ENCODE peak calls at places on chromosome 12, in four cellular contexts. D is pancreas, J is vagina, A is cardiac fibroblast. T is an unnamed sample.
A peak's percentile ranks its signal among the peaks of the same experiment; 100 is the strongest.

GRCh38 chr12:13390381-13390856 is 193.9 kb downstream of the EMP1 start:
- DNase-seq in A (peak; percentile 58), J (peak; percentile 85), D (peak; percentile 94), T (no peak)

GRCh38 chr12:14960548-14961465 is 594 bp downstream of the ARHGDIB start:
- DNase-seq in A (peak; percentile 75), D (no peak), J (no peak), T (peak; percentile 24)

GRCh38 chr12:20474443-20474842 is 106.1 kb downstream of the PDE3A start:
- DNase-seq in A (peak; percentile 71), J (no peak), D (no peak), T (no peak)

GRCh38 chr12:62657363-62657632 is 190.7 kb downstream of the MON2 start:
- DNase-seq in A (no peak), D (no peak), J (no peak), T (no peak)

GRCh38 chr12:13094349-13094748 is 9.1 kb downstream of the GSG1 start:
- DNase-seq in D (no peak), J (no peak), A (peak; percentile 60), T (peak; percentile 42)

GRCh38 chr12:68185598-68185997 is 26.1 kb upstream of the IFNG start:
- DNase-seq in D (no peak), J (no peak), A (no peak), T (no peak)

GRCh38 chr12:124875803-124876132 is 12.1 kb upstream of the SCARB1 start:
- DNase-seq in D (no peak), J (no peak), A (no peak), T (no peak)

GRCh38 chr12:55931780-55932545 is 1.0 kb downstream of the DGKA start:
- DNase-seq in D (peak; percentile 57), J (no peak), A (peak; percentile 60), T (peak; percentile 76)

GRCh38 chr12:123129651-123130050 is 21.2 kb downstream of the PITPNM2 start:
- DNase-seq in A (no peak), D (no peak), J (no peak), T (no peak)

GRCh38 chr12:14454098-14454907 is 88.8 kb downstream of the ATF7IP start:
- DNase-seq in D (no peak), A (peak; percentile 57), J (no peak), T (peak; percentile 53)

GRCh38 chr12:14525964-14526363 is 41.7 kb downstream of the PLBD1 start:
- DNase-seq in D (no peak), J (no peak), A (no peak), T (no peak)

GRCh38 chr12:66735275-66735674 is 56.4 kb upstream of the GRIP1 start:
- DNase-seq in A (no peak), D (no peak), J (no peak), T (no peak)

GRCh38 chr12:5905757-5906156 is 39.3 kb downstream of the ANO2 start:
- DNase-seq in D (no peak), J (peak; percentile 79), A (no peak), T (no peak)

GRCh38 chr12:11677752-11678151 is 28.3 kb downstream of the ETV6 start:
- DNase-seq in A (no peak), D (no peak), J (no peak), T (no peak)

GRCh38 chr12:1519642-1520041 is 74.7 kb downstream of the FBXL14 start:
- DNase-seq in J (no peak), D (no peak), A (no peak), T (no peak)

GRCh38 chr12:108972226-108972757 is 48.6 kb downstream of the SVOP start:
- DNase-seq in J (no peak), A (no peak), D (no peak), T (no peak)

GRCh38 chr12:108969622-108970021 is 51.2 kb downstream of the SVOP start:
- DNase-seq in J (no peak), A (no peak), D (no peak), T (no peak)

GRCh38 chr12:108964391-108965166 is 56.3 kb downstream of the SVOP start:
- DNase-seq in D (no peak), J (no peak), A (no peak), T (no peak)

GRCh38 chr12:108966378-108967151 is 54.3 kb downstream of the SVOP start:
- DNase-seq in J (no peak), A (no peak), D (no peak), T (no peak)

GRCh38 chr12:108967869-108968540 is 52.9 kb downstream of the SVOP start:
- DNase-seq in A (no peak), D (no peak), J (no peak), T (peak; percentile 23)
- TF ChIP-seq CTCF in A (no peak), D (peak; percentile 12), J (no peak), T (peak; percentile 28)

DNA sequence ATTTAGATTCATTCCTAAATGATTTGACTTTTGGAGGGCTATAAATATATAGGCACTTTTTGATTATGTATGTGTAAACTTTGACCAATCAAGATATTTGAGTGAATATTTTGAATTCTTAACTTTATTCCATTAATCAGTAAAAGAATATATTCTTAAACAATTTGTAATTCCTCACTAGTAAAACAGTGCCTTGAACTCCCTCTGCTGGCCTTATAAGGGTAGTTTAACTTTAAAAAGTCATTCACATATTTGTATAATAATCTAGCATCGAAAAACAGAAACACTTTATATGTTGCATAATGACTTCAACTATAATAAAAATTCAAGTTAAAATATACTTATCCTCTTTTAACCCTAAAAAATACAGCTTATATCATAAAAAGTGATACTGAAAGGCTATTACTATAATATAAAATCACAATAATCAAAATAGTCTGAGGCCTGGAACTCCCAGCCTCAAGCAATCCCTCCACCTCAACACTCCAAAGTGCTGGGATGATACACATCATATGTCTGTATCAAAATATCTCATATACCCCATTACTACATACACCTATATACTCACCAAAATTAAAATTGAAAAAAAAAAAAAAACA is 31.2 kb downstream of the CCDC59 start:
- DNase-seq in D (no peak), J (no peak), A (peak; percentile 51), T (no peak)
- TF ChIP-seq CTCF in D (peak; percentile 43), J (peak; percentile 30), A (peak; percentile 48), T (no peak)

GRCh38 chr12:2652401-2653081 is 142.2 kb upstream of the FKBP4 start:
- DNase-seq in A (no peak), J (no peak), D (peak; percentile 10), T (no peak)
- TF ChIP-seq CTCF in A (no peak), J (no peak), D (no peak), T (no peak)

GRCh38 chr12:79737875-79738718 is 47.3 kb upstream of the PAWR start:
- DNase-seq in J (no peak), D (peak; percentile 24), A (peak; percentile 77), T (peak; percentile 57)
- TF ChIP-seq CTCF in J (peak; percentile 50), D (peak; percentile 36), A (peak; percentile 54), T (peak; percentile 45)

DNA sequence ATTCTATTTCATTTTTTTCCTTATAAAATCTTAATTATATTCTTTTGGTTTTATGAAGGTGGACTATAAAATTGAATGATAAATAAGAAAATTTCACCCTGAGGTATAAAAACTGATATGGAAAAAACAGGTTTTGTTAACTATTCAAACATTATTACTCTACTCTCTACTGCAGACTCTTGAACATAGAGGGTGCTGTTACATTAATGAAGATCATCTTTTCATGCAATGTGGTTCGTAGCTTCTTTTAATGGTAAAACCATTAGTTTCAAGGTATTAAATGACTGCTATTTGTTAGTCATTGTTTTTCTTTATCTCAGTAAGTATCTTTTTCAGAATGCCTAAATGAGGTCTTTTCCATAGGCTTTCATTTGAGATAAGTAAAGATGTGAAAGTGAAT is 510.4 kb downstream of the SLC16A7 start:
- DNase-seq in A (peak; percentile 53), J (no peak), D (no peak), T (no peak)
- TF ChIP-seq CTCF in A (peak; percentile 38), J (no peak), D (no peak), T (no peak)

GRCh38 chr12:103771466-103771865 is 69.6 kb downstream of the NT5DC3 start:
- DNase-seq in J (no peak), A (peak; percentile 65), D (no peak), T (peak; percentile 18)
- TF ChIP-seq CTCF in J (peak; percentile 17), A (peak; percentile 79), D (peak; percentile 21), T (no peak)

GRCh38 chr12:51970904-51971646 is 19.6 kb downstream of the ACVR1B start:
- DNase-seq in D (no peak), J (no peak), A (peak; percentile 44), T (peak; percentile 73)
- TF ChIP-seq CTCF in D (peak; percentile 18), J (no peak), A (peak; percentile 58), T (peak; percentile 45)

GRCh38 chr12:22541496-22541895 is 2.8 kb downstream of the C2CD5 start:
- DNase-seq in A (no peak), D (no peak), J (no peak), T (no peak)

GRCh38 chr12:22543246-22544037 is 900 bp downstream of the C2CD5 start:
- DNase-seq in D (peak; percentile 59), A (peak; percentile 28), J (no peak), T (peak; percentile 58)

GRCh38 chr12:22539055-22539454 is 5.3 kb downstream of the C2CD5 start:
- DNase-seq in D (no peak), A (no peak), J (no peak), T (no peak)

GRCh38 chr12:22538336-22538735 is 6.0 kb downstream of the C2CD5 start:
- DNase-seq in D (no peak), A (no peak), J (no peak), T (no peak)

GRCh38 chr12:22544038-22544979 is at the start of gene C2CD5:
- DNase-seq in J (peak; percentile 95), A (peak; percentile 98), D (peak; percentile 98), T (peak; percentile 91)
- TF ChIP-seq CTCF in J (no peak), A (peak; percentile 56), D (peak; percentile 15), T (peak; percentile 18)

GRCh38 chr12:85755760-85756159 is 80.4 kb downstream of the RASSF9 start:
- DNase-seq in A (peak; percentile 11), D (no peak), J (no peak), T (no peak)
- TF ChIP-seq CTCF in A (no peak), D (no peak), J (no peak), T (no peak)

T was measured in GM20000.